ENCODE peak calls at places on chromosomes 6 and 20, in five cellular contexts. N is uterus, W is fibroblast of mammary gland, U is RKO, Z is nephron progenitor cell. T is an unnamed sample.

GRCh38 chr20:44656447-44656846 is 4.9 kb upstream of the ADA start:
- DNase-seq in U (no peak), N (no peak), W (no peak), Z (no peak), T (no peak)

GRCh38 chr20:55353206-55353605 is 652.1 kb downstream of the CBLN4 start:
- DNase-seq in U (no peak), W (peak; percentile 68), Z (no peak), N (no peak), T (no peak)

GRCh38 chr20:37741055-37741454 is 47.2 kb downstream of the CTNNBL1 start:
- DNase-seq in W (peak; percentile 65), U (peak; percentile 46), Z (no peak), N (no peak), T (no peak)

GRCh38 chr6:161168281-161168891 is 105.5 kb downstream of the AGPAT4 start:
- DNase-seq in W (peak; percentile 100), N (peak; percentile 43), U (peak; percentile 94), Z (no peak), T (no peak)

GRCh38 chr6:16687045-16687444 is 74.2 kb downstream of the ATXN1 start:
- DNase-seq in U (no peak), W (no peak), N (no peak), Z (no peak), T (no peak)

GRCh38 chr6:41181566-41181965 is 18.6 kb upstream of the TREM2 start:
- DNase-seq in U (no peak), W (no peak), N (no peak), Z (no peak), T (no peak)

GRCh38 chr6:133503330-133503729 is 262.2 kb downstream of the EYA4 start:
- DNase-seq in N (no peak), Z (no peak), U (no peak), W (no peak), T (no peak)

GRCh38 chr6:3390698-3391097 is 66.2 kb downstream of the SLC22A23 start:
- DNase-seq in W (peak; percentile 98), Z (no peak), U (no peak), N (no peak), T (peak; percentile 85)

GRCh38 chr6:112841553-112842337 is 494.6 kb downstream of the RFPL4B start:
- DNase-seq in Z (no peak), U (no peak), N (no peak), W (no peak), T (no peak)

GRCh38 chr6:136669299-136669699 is 119.1 kb upstream of the MAP7 start:
- DNase-seq in W (peak; percentile 97), N (no peak), Z (no peak), U (no peak), T (no peak)

GRCh38 chr20:40720826-40721225 is 31.8 kb upstream of the MAFB start:
- DNase-seq in U (no peak), W (no peak), N (no peak), Z (no peak), T (no peak)

GRCh38 chr6:13848553-13849150 is 34.3 kb upstream of the MCUR1 start:
- DNase-seq in N (no peak), Z (no peak), U (no peak), W (no peak), T (no peak)

GRCh38 chr6:38155576-38156204 is 336.2 kb downstream of the ZFAND3 start:
- DNase-seq in N (no peak), W (no peak), U (no peak), Z (no peak), T (no peak)

GRCh38 chr6:168035098-168035660 is 37.7 kb downstream of the KIF25 start:
- DNase-seq in N (peak; percentile 64), W (peak; percentile 53), Z (peak; percentile 73), U (no peak), T (peak; percentile 78)

GRCh38 chr6:2183235-2183634 is 62.2 kb downstream of the GMDS start:
- DNase-seq in Z (no peak), U (no peak), N (no peak), W (no peak), T (no peak)

GRCh38 chr6:134347916-134348805 is 30.2 kb upstream of the SGK1 start:
- DNase-seq in N (no peak), U (no peak), W (peak; percentile 99), Z (no peak), T (peak; percentile 44)

GRCh38 chr6:157767757-157768156 is 55.3 kb upstream of the SNX9 start:
- DNase-seq in U (no peak), Z (no peak), N (no peak), W (no peak), T (no peak)

GRCh38 chr20:58981564-58982364 is 708 bp downstream of the NELFCD start:
- DNase-seq in N (no peak), W (peak; percentile 25), U (peak; percentile 38), Z (no peak), T (no peak)

GRCh38 chr6:125258651-125259353 is 43.0 kb downstream of the HDDC2 start:
- DNase-seq in W (no peak), N (no peak), U (no peak), Z (no peak), T (no peak)

GRCh38 chr6:165661416-165662001 is 1.5 kb downstream of the PDE10A start:
- DNase-seq in Z (peak; percentile 49), W (no peak), N (no peak), U (no peak), T (no peak)

GRCh38 chr6:150280703-150281102 is 88.1 kb upstream of the IYD start:
- DNase-seq in U (no peak), Z (no peak), W (no peak), N (no peak), T (no peak)

GRCh38 chr20:50895111-50895830 is 36.0 kb downstream of the ADNP start:
- DNase-seq in U (no peak), N (no peak), W (no peak), Z (no peak), T (no peak)

GRCh38 chr6:3421763-3422456 is 34.9 kb downstream of the SLC22A23 start:
- DNase-seq in U (no peak), W (peak; percentile 84), Z (no peak), N (peak; percentile 36), T (no peak)

T was measured in left cardiac atrium.